ENCODE peak calls at places on chromosomes 16 and 17, in nine cellular contexts. R is esophagus muscularis mucosa; D is MM.1S; Q is naive thymus-derived CD4-positive, alpha-beta T cell; L is left lung; G is PC-9; F is sigmoid colon; C is H1; Z is A549. V is an unnamed sample. For H3K4me1, the result is how much of the 10 kb centered on the place peaks cover.

GRCh38 chr17:28020515-28020914 is 22.0 kb upstream of the NLK start:
- DNase-seq in R (no peak), D (no peak), Q (no peak), L (no peak), G (no peak), F (no peak), C (no peak), Z (no peak), V (no peak)

GRCh38 chr17:78766743-78767294 is 15.3 kb downstream of the CYTH1 start:
- DNase-seq in R (no peak), D (no peak), Q (no peak), L (no peak), G (no peak), F (peak), C (no peak), Z (no peak), V (no peak)

GRCh38 chr17:12789075-12789975 is at the start of gene ARHGAP44:
- DNase-seq in R (no peak), D (no peak), Q (no peak), L (peak), G (no peak), F (peak), C (peak), Z (peak), V (no peak)

GRCh38 chr16:79658301-79659001 is 57.9 kb upstream of the MAF start:
- DNase-seq in R (no peak), D (no peak), Q (no peak), L (no peak), G (no peak), F (no peak), C (no peak), Z (peak), V (no peak)

GRCh38 chr16:69273009-69273408 is 38.1 kb upstream of the VPS4A start:
- DNase-seq in R (no peak), D (no peak), Q (no peak), L (no peak), G (no peak), F (no peak), C (no peak), Z (no peak), V (no peak)

GRCh38 chr17:49195746-49196145 is 14.6 kb downstream of the GNGT2 start:
- DNase-seq in R (no peak), D (peak), Q (no peak), L (no peak), G (no peak), F (no peak), C (no peak), Z (no peak), V (no peak)

GRCh38 chr16:11586375-11586855 is 304 bp downstream of the LITAF start:
- DNase-seq in R (no peak), D (peak), Q (no peak), L (no peak), G (no peak), F (no peak), C (no peak), Z (no peak), V (no peak)

GRCh38 chr16:68548947-68549346 is 9.9 kb downstream of the ZFP90 start:
- DNase-seq in R (no peak), D (no peak), Q (peak), L (no peak), G (no peak), F (no peak), C (no peak), Z (no peak), V (peak)

GRCh38 chr16:20613471-20613887 is 37.3 kb upstream of the ACSM2B start:
- DNase-seq in R (no peak), D (no peak), Q (no peak), L (no peak), G (no peak), F (no peak), C (no peak), Z (no peak), V (no peak)

GRCh38 chr17:5361426-5361825 is 58.0 kb downstream of the NUP88 start:
- DNase-seq in R (no peak), D (no peak), Q (no peak), L (no peak), G (no peak), F (no peak), C (no peak), Z (no peak), V (no peak)

GRCh38 chr17:3956558-3956957 is 7.7 kb downstream of the ATP2A3 start:
- DNase-seq in R (no peak), D (no peak), Q (no peak), L (no peak), G (no peak), F (no peak), C (no peak), Z (no peak), V (no peak)

GRCh38 chr17:48457080-48457836 is 27.2 kb upstream of the SKAP1 start:
- DNase-seq in R (no peak), D (peak), Q (peak), L (peak), G (peak), F (peak), C (peak), Z (peak), V (peak)

DNA sequence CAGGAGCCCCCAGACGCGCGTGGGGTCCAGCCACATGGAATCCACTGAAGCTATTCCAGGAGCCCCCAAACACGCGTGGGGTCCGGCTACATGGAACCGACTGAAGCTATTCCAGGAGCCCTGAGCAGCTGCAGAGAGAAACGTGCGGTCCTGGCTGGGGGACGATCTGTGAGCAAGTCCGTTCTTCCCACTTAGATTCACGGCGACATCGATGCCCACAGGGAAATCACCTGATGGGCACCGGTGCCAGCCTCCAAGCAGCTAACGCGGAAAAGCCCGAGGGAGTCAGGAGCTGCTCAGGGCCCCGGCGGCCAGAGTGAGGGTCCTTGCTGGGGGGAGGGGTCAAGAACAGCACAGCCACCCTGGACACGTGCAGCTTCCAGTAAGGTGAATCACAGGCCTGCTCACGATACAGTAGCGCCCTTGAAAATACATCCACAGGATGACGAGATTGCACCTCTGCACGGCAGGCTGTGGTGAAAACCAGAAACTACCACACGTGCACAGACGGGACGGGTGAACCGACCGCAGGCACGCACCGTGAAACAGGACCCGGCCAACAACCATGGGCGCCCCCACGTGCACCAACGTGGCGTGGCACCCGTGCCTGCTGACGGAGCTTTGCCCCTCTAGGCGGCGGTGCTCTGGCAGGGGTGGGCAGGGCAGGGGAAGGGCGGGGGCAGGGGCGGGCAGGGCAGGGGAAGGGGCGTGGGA is 77.7 kb upstream of the GNG13 start:
- DNase-seq in R (no peak), D (peak), Q (no peak), L (peak), G (no peak), F (peak), C (peak), Z (peak), V (no peak)
- H3K27ac ChIP-seq in R (no peak), D (no peak), Q (no peak), L (no peak), G (no peak), F (no peak), C (no peak), Z (no peak), V (no peak)

GRCh38 chr17:59341922-59342321 is 10.5 kb downstream of the YPEL2 start:
- DNase-seq in R (no peak), D (no peak), Q (no peak), L (no peak), G (no peak), F (no peak), C (no peak), Z (no peak), V (no peak)
- H3K4me3 ChIP-seq in R (no peak), D (no peak), Q (no peak), L (no peak), G (no peak), F (no peak), C (no peak), Z (no peak), V (no peak)

GRCh38 chr17:37481001-37481665 is 8.6 kb upstream of the DUSP14 start:
- DNase-seq in R (no peak), D (no peak), Q (no peak), L (no peak), G (no peak), F (no peak), C (no peak), Z (no peak), V (no peak)

GRCh38 chr17:37480427-37480826 is 9.3 kb upstream of the DUSP14 start:
- DNase-seq in R (no peak), D (no peak), Q (no peak), L (no peak), G (no peak), F (no peak), C (no peak), Z (no peak), V (no peak)

GRCh38 chr17:37478187-37478586 is 11.5 kb upstream of the DUSP14 start:
- DNase-seq in R (no peak), D (no peak), Q (no peak), L (no peak), G (no peak), F (no peak), C (no peak), Z (no peak), V (no peak)

GRCh38 chr17:37476431-37477130 is 13.1 kb upstream of the DUSP14 start:
- DNase-seq in R (no peak), D (no peak), Q (no peak), L (no peak), G (peak), F (no peak), C (no peak), Z (no peak), V (no peak)

DNA sequence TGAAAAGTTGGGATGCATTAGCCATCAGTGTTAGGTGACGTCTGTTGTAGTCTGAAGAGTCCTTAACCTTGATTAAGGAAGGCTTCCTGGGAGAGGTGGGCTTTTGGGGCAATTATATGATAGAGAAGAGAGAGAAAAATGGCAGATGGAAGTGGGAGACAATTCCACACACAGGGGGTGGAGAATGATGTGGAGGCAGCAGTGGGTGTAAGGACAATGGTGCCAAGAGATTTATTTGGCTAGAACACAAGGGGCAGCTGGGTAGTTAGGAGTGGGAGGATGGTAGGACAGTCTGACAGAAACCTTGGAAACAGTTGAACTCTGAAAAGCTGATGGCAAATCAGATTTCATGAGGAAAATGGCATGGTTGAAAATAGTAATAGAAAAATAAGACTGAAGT is 10.7 kb upstream of the DUSP14 start:
- DNase-seq in R (no peak), D (no peak), Q (no peak), L (no peak), G (no peak), F (no peak), C (no peak), Z (no peak), V (no peak)
- H3K4me1 ChIP-seq in R (under half), D (under half), Q (under half), L (under half), G (half or more), F (under half), C (under half), Z (under half), V (under half)

GRCh38 chr16:2450975-2451381 is 8.9 kb upstream of the TEDC2 start:
- DNase-seq in R (no peak), D (no peak), Q (no peak), L (peak), G (no peak), F (no peak), C (no peak), Z (no peak), V (no peak)

GRCh38 chr16:2447920-2448583 is 11.9 kb upstream of the TEDC2 start:
- DNase-seq in R (no peak), D (no peak), Q (no peak), L (peak), G (peak), F (no peak), C (no peak), Z (no peak), V (no peak)

GRCh38 chr16:2450535-2450934 is 9.4 kb upstream of the TEDC2 start:
- DNase-seq in R (no peak), D (no peak), Q (no peak), L (peak), G (no peak), F (no peak), C (no peak), Z (no peak), V (no peak)

GRCh38 chr16:2451851-2452320 is 8.0 kb upstream of the TEDC2 start:
- DNase-seq in R (no peak), D (no peak), Q (no peak), L (peak), G (no peak), F (no peak), C (no peak), Z (no peak), V (no peak)

DNA sequence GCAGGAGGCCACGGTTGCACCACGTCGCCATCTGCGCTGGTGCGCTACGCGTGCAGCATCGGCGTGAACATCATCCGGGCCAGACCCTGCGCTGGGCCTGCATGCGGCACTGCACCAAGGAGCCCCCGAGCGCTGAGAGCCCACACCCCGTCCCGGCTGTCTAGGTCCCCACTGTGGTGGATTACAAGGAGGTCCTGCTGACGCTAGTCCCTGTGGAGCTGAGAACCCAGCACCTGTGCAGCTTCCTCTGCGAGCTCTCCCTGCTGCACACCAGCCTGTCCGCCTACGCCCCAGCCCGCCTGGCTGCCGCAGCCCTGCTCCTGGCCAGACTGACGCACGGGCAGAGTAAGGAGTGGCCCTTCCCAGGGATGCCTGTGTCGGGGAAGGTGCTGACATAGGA is 10.8 kb upstream of the TEDC2 start:
- DNase-seq in R (no peak), D (no peak), Q (no peak), L (peak), G (no peak), F (no peak), C (no peak), Z (no peak), V (no peak)
- H3K27ac ChIP-seq in R (no peak), D (no peak), Q (no peak), L (no peak), G (no peak), F (no peak), C (no peak), Z (no peak), V (no peak)

DNA sequence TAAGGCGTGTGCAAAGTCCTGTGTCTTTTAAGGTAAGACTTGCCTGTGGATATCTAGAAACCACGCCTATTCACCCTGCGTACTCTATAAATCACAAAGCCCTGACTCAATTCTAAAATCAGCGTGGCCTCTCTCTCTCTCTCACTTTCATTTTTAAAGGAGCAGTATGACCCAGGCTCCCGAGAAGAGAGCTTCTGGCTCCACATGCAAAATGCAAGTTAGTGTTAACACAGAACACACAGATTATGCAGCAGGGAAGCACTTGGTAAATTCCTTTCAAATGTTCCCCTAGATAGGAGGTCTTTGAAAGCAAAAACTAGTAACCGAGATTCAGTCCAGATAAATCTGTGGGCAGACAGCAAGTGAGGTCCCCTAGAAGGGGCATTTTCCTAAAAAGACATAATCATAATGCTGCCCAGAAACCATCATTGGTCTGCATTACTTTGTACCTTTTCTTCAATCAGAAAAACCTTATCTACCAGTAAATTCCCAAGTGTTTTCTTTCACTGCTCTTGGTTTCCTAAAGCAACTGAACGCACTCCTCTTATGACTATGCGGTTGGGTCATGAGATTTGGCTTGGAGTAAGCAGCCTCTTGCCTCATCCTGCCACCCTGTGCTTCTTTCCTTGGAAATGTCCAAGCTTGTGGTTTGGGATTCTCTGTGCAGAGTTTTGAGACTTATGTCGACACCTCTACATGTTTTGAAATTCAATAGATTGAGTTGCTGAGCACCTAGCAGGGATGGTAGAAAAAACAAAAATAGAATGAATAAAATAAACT is 31.7 kb upstream of the KCNJ2 start:
- DNase-seq in R (no peak), D (peak), Q (no peak), L (no peak), G (peak), F (peak), C (no peak), Z (peak), V (no peak)
- H3K4me3 ChIP-seq in R (peak), D (no peak), Q (peak), L (peak), G (peak), F (peak), C (no peak), Z (peak), V (peak)

DNA sequence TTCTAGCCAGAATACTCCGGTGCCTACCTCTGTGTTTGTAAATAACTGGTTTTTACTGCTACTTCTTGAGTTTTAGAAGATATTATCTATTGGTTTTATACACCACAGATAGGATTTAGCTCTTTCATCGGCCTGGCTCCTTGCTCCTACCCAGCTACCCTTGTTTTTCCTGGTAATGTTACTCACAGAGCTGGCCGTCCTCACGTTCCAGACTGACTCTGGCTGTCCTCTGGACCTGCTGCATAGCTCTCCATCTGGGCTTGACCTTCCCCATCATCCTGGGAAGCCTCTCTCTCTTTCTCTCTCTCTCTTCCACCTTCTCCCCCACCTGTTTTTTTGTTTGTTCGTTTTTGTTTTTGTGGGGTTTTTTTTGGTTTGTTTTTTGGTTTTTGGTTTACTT is 51.5 kb downstream of the MPRIP start:
- DNase-seq in R (no peak), D (no peak), Q (no peak), L (no peak), G (no peak), F (no peak), C (no peak), Z (no peak), V (no peak)
- H3K4me1 ChIP-seq in R (half or more), D (under half), Q (under half), L (under half), G (under half), F (half or more), C (under half), Z (half or more), V (under half)

GRCh38 chr17:15947331-15947730 is 2.4 kb downstream of the ADORA2B start:
- DNase-seq in R (no peak), D (no peak), Q (no peak), L (no peak), G (peak), F (no peak), C (no peak), Z (no peak), V (no peak)

GRCh38 chr17:15945493-15946209 is 721 bp downstream of the ADORA2B start:
- DNase-seq in R (no peak), D (no peak), Q (no peak), L (peak), G (no peak), F (peak), C (peak), Z (peak), V (no peak)

GRCh38 chr17:15947976-15948752 is 3.2 kb downstream of the ADORA2B start:
- DNase-seq in R (no peak), D (no peak), Q (no peak), L (no peak), G (peak), F (no peak), C (no peak), Z (no peak), V (no peak)

GRCh38 chr17:15944720-15945492 is at the start of gene ADORA2B:
- DNase-seq in R (no peak), D (no peak), Q (peak), L (peak), G (peak), F (peak), C (peak), Z (peak), V (no peak)

DNA sequence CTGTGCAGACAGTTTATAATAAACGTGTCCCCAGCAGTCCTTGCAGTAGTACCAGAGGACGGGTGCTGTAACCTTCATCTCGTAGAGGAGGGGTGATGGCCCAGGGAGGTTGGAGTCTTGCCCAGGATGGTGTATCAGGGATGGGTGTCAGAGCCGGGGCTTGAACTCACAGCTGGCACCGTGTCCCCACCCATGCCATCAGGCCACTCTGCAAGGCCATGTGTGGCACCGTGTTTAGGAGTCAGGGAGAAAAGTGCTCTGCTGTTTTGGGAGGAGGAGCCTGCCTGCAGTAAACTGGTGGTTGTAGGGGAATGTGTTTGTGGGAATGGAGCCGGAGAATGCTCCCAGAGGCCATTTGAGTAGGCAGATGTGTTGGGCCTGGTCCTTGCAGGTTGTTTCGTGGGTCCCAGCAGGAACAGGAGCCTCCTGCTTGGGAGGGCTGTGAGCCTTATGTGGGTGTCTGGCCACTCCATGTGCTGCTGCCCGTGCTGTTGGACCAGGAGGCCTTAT is 1.7 kb downstream of the ADORA2B start:
- DNase-seq in R (no peak), D (no peak), Q (no peak), L (no peak), G (no peak), F (peak), C (no peak), Z (no peak), V (no peak)
- H3K27ac ChIP-seq in R (no peak), D (no peak), Q (no peak), L (no peak), G (peak), F (no peak), C (no peak), Z (peak), V (no peak)

GRCh38 chr16:78506372-78507193 is 407.1 kb downstream of the WWOX start:
- DNase-seq in R (no peak), D (no peak), Q (no peak), L (no peak), G (no peak), F (no peak), C (no peak), Z (no peak), V (no peak)
- H3K4me3 ChIP-seq in R (peak), D (no peak), Q (no peak), L (no peak), G (no peak), F (no peak), C (no peak), Z (no peak), V (no peak)

GRCh38 chr17:7240375-7240774 is 1.1 kb upstream of the PHF23 start:
- DNase-seq in R (no peak), D (no peak), Q (no peak), L (no peak), G (no peak), F (no peak), C (no peak), Z (no peak), V (no peak)
- H3K4me1 ChIP-seq in R (under half), D (under half), Q (under half), L (under half), G (under half), F (under half), C (under half), Z (under half), V (under half)

V was measured in effector memory CD4-positive, alpha-beta T cell.